ENCODE peak calls at places on chromosomes 6 and 20, in eight cellular contexts. T, X, K, L, U, B, M and Q are unnamed samples.
A peak's percentile ranks its signal among the peaks of the same experiment; 100 is the strongest.

GRCh38 chr6:99553888-99554287 is 14.6 kb downstream of the CCNC start:
- DNase-seq in B (no peak), L (no peak), K (no peak), M (no peak), U (no peak), X (no peak), T (no peak), Q (no peak)

GRCh38 chr20:15699431-15700146 is 873.7 kb downstream of the KIF16B start:
- DNase-seq in B (no peak), U (no peak), M (no peak), L (no peak), T (no peak), K (no peak), X (no peak), Q (no peak)

GRCh38 chr6:110448846-110449544 is 27.4 kb downstream of the SLC22A16 start:
- DNase-seq in L (no peak), K (no peak), U (no peak), B (peak; percentile 40), T (no peak), X (no peak), M (no peak), Q (no peak)

GRCh38 chr20:63120286-63121090 is 95.4 kb downstream of the YTHDF1 start:
- DNase-seq in U (no peak), K (no peak), T (no peak), L (no peak), B (no peak), X (no peak), M (no peak), Q (no peak)

GRCh38 chr6:30882764-30883475 is 1.4 kb upstream of the DDR1 start:
- DNase-seq in K (no peak), B (no peak), U (peak; percentile 34), X (no peak), M (peak; percentile 84), T (no peak), L (no peak), Q (no peak)

GRCh38 chr6:125597411-125598253 is 151.8 kb upstream of the HEY2 start:
- DNase-seq in U (peak; percentile 73), K (no peak), T (no peak), L (no peak), X (no peak), M (no peak), B (no peak), Q (no peak)

GRCh38 chr20:49851991-49852390 is 39.4 kb downstream of the SLC9A8 start:
- DNase-seq in X (no peak), B (no peak), K (peak; percentile 14), M (no peak), U (no peak), T (no peak), L (no peak), Q (no peak)

GRCh38 chr6:157037165-157037564 is 260.0 kb downstream of the ARID1B start:
- DNase-seq in U (no peak), L (no peak), B (no peak), X (no peak), M (no peak), K (no peak), T (no peak), Q (no peak)

GRCh38 chr20:47276856-47277541 is 79.5 kb downstream of the ZMYND8 start:
- DNase-seq in B (no peak), X (no peak), L (no peak), T (no peak), M (peak; percentile 63), U (no peak), K (no peak), Q (no peak)

GRCh38 chr6:149013932-149014331 is 267.1 kb downstream of the UST start:
- DNase-seq in X (no peak), M (no peak), U (peak; percentile 7), B (no peak), T (no peak), K (no peak), L (no peak), Q (no peak)